ENCODE peak calls at places on chromosome 1, in eight cellular contexts. One of them, this sample, is unnamed.

GRCh38 chr1:225534135-225534534 is 106.3 kb upstream of the LBR start:
- DNase-seq in MCF 10A: no peak
- DNase-seq in astrocyte of the cerebellum: no peak
- DNase-seq in G401: no peak
- DNase-seq in upper lobe of right lung: no peak
- DNase-seq in activated CD4-positive, alpha-beta T cell treated with anti-CD3 and anti-CD28 coated beads, Interleukin-2, amount 10 ng/mL, durations not matched to agents 7 days and 5 days: no peak
- DNase-seq in A549: no peak
- DNase-seq in IMR-90: no peak
- DNase-seq in this sample: no peak

GRCh38 chr1:24970399-24970753 is 40.3 kb upstream of the RUNX3 start:
- DNase-seq in IMR-90: peak; percentile 75
- DNase-seq in upper lobe of right lung: no peak
- DNase-seq in activated CD4-positive, alpha-beta T cell treated with anti-CD3 and anti-CD28 coated beads, Interleukin-2, amount 10 ng/mL, durations not matched to agents 7 days and 5 days: no peak
- DNase-seq in astrocyte of the cerebellum: no peak
- DNase-seq in MCF 10A: peak; percentile 51
- DNase-seq in G401: no peak
- DNase-seq in A549: no peak
- DNase-seq in this sample: no peak

GRCh38 chr1:183291802-183292515 is 105.9 kb downstream of the LAMC2 start:
- DNase-seq in astrocyte of the cerebellum: peak; percentile 42
- DNase-seq in upper lobe of right lung: no peak
- DNase-seq in IMR-90: peak; percentile 81
- DNase-seq in MCF 10A: no peak
- DNase-seq in A549: no peak
- DNase-seq in G401: no peak
- DNase-seq in activated CD4-positive, alpha-beta T cell treated with anti-CD3 and anti-CD28 coated beads, Interleukin-2, amount 10 ng/mL, durations not matched to agents 7 days and 5 days: no peak
- DNase-seq in this sample: no peak

GRCh38 chr1:152761609-152762213 is 3.9 kb downstream of the KPRP start:
- DNase-seq in IMR-90: no peak
- DNase-seq in astrocyte of the cerebellum: no peak
- DNase-seq in G401: no peak
- DNase-seq in MCF 10A: no peak
- DNase-seq in A549: no peak
- DNase-seq in upper lobe of right lung: no peak
- DNase-seq in activated CD4-positive, alpha-beta T cell treated with anti-CD3 and anti-CD28 coated beads, Interleukin-2, amount 10 ng/mL, durations not matched to agents 7 days and 5 days: no peak
- DNase-seq in this sample: no peak

GRCh38 chr1:228233136-228233535 is 25.3 kb downstream of the OBSCN start:
- DNase-seq in upper lobe of right lung: no peak
- DNase-seq in astrocyte of the cerebellum: no peak
- DNase-seq in MCF 10A: no peak
- DNase-seq in activated CD4-positive, alpha-beta T cell treated with anti-CD3 and anti-CD28 coated beads, Interleukin-2, amount 10 ng/mL, durations not matched to agents 7 days and 5 days: no peak
- DNase-seq in A549: no peak
- DNase-seq in IMR-90: no peak
- DNase-seq in G401: no peak
- DNase-seq in this sample: no peak

GRCh38 chr1:55081905-55082296 is 42.6 kb downstream of the PCSK9 start:
- DNase-seq in astrocyte of the cerebellum: no peak
- DNase-seq in upper lobe of right lung: no peak
- DNase-seq in activated CD4-positive, alpha-beta T cell treated with anti-CD3 and anti-CD28 coated beads, Interleukin-2, amount 10 ng/mL, durations not matched to agents 7 days and 5 days: no peak
- DNase-seq in G401: no peak
- DNase-seq in IMR-90: peak; percentile 33
- DNase-seq in A549: no peak
- DNase-seq in MCF 10A: no peak
- DNase-seq in this sample: no peak

GRCh38 chr1:177586429-177586828 is 383.4 kb downstream of the SEC16B start:
- DNase-seq in G401: no peak
- DNase-seq in activated CD4-positive, alpha-beta T cell treated with anti-CD3 and anti-CD28 coated beads, Interleukin-2, amount 10 ng/mL, durations not matched to agents 7 days and 5 days: no peak
- DNase-seq in IMR-90: peak; percentile 90
- DNase-seq in upper lobe of right lung: no peak
- DNase-seq in MCF 10A: peak; percentile 26
- DNase-seq in A549: no peak
- DNase-seq in astrocyte of the cerebellum: peak; percentile 66
- DNase-seq in this sample: no peak

GRCh38 chr1:33852711-33853110 is 11.2 kb upstream of the HMGB4 start:
- DNase-seq in G401: no peak
- DNase-seq in astrocyte of the cerebellum: no peak
- DNase-seq in A549: no peak
- DNase-seq in upper lobe of right lung: no peak
- DNase-seq in MCF 10A: no peak
- DNase-seq in activated CD4-positive, alpha-beta T cell treated with anti-CD3 and anti-CD28 coated beads, Interleukin-2, amount 10 ng/mL, durations not matched to agents 7 days and 5 days: no peak
- DNase-seq in IMR-90: no peak
- DNase-seq in this sample: no peak

GRCh38 chr1:208631516-208631915 is 387.3 kb upstream of the PLXNA2 start:
- DNase-seq in astrocyte of the cerebellum: no peak
- DNase-seq in G401: no peak
- DNase-seq in A549: no peak
- DNase-seq in activated CD4-positive, alpha-beta T cell treated with anti-CD3 and anti-CD28 coated beads, Interleukin-2, amount 10 ng/mL, durations not matched to agents 7 days and 5 days: no peak
- DNase-seq in MCF 10A: no peak
- DNase-seq in IMR-90: no peak
- DNase-seq in upper lobe of right lung: no peak
- DNase-seq in this sample: no peak

GRCh38 chr1:119084651-119085262 is 55.7 kb downstream of the WARS2 start:
- DNase-seq in upper lobe of right lung: no peak
- DNase-seq in IMR-90: no peak
- DNase-seq in activated CD4-positive, alpha-beta T cell treated with anti-CD3 and anti-CD28 coated beads, Interleukin-2, amount 10 ng/mL, durations not matched to agents 7 days and 5 days: no peak
- DNase-seq in A549: no peak
- DNase-seq in G401: no peak
- DNase-seq in MCF 10A: no peak
- DNase-seq in astrocyte of the cerebellum: no peak
- DNase-seq in this sample: no peak

GRCh38 chr1:44031900-44032817 is 897 bp upstream of the SLC6A9 start:
- DNase-seq in activated CD4-positive, alpha-beta T cell treated with anti-CD3 and anti-CD28 coated beads, Interleukin-2, amount 10 ng/mL, durations not matched to agents 7 days and 5 days: no peak
- DNase-seq in IMR-90: peak; percentile 41
- DNase-seq in G401: no peak
- DNase-seq in A549: no peak
- DNase-seq in MCF 10A: no peak
- DNase-seq in upper lobe of right lung: no peak
- DNase-seq in astrocyte of the cerebellum: no peak
- DNase-seq in this sample: peak; percentile 66

GRCh38 chr1:3680488-3681230 is 28.3 kb downstream of the TP73 start:
- DNase-seq in G401: no peak
- DNase-seq in IMR-90: no peak
- DNase-seq in astrocyte of the cerebellum: no peak
- DNase-seq in MCF 10A: no peak
- DNase-seq in upper lobe of right lung: no peak
- DNase-seq in A549: no peak
- DNase-seq in activated CD4-positive, alpha-beta T cell treated with anti-CD3 and anti-CD28 coated beads, Interleukin-2, amount 10 ng/mL, durations not matched to agents 7 days and 5 days: no peak
- DNase-seq in this sample: no peak

GRCh38 chr1:12386130-12386529 is 156.3 kb downstream of the VPS13D start:
- DNase-seq in IMR-90: no peak
- DNase-seq in activated CD4-positive, alpha-beta T cell treated with anti-CD3 and anti-CD28 coated beads, Interleukin-2, amount 10 ng/mL, durations not matched to agents 7 days and 5 days: peak; percentile 15
- DNase-seq in MCF 10A: peak; percentile 23
- DNase-seq in upper lobe of right lung: no peak
- DNase-seq in G401: no peak
- DNase-seq in A549: no peak
- DNase-seq in astrocyte of the cerebellum: peak; percentile 22
- DNase-seq in this sample: no peak

GRCh38 chr1:181044449-181044966 is 10.7 kb downstream of the MR1 start:
- DNase-seq in G401: no peak
- DNase-seq in MCF 10A: peak; percentile 99
- DNase-seq in IMR-90: peak; percentile 26
- DNase-seq in activated CD4-positive, alpha-beta T cell treated with anti-CD3 and anti-CD28 coated beads, Interleukin-2, amount 10 ng/mL, durations not matched to agents 7 days and 5 days: peak; percentile 32
- DNase-seq in upper lobe of right lung: peak; percentile 84
- DNase-seq in astrocyte of the cerebellum: no peak
- DNase-seq in A549: peak; percentile 66
- DNase-seq in this sample: peak; percentile 81

GRCh38 chr1:48566492-48566891 is 94.5 kb upstream of the SPATA6 start:
- DNase-seq in upper lobe of right lung: no peak
- DNase-seq in IMR-90: no peak
- DNase-seq in G401: no peak
- DNase-seq in A549: no peak
- DNase-seq in MCF 10A: no peak
- DNase-seq in activated CD4-positive, alpha-beta T cell treated with anti-CD3 and anti-CD28 coated beads, Interleukin-2, amount 10 ng/mL, durations not matched to agents 7 days and 5 days: no peak
- DNase-seq in astrocyte of the cerebellum: no peak
- DNase-seq in this sample: no peak

GRCh38 chr1:48761411-48761810 is 15.3 kb downstream of the BEND5 start:
- DNase-seq in IMR-90: peak; percentile 39
- DNase-seq in A549: no peak
- DNase-seq in G401: no peak
- DNase-seq in MCF 10A: no peak
- DNase-seq in activated CD4-positive, alpha-beta T cell treated with anti-CD3 and anti-CD28 coated beads, Interleukin-2, amount 10 ng/mL, durations not matched to agents 7 days and 5 days: no peak
- DNase-seq in astrocyte of the cerebellum: peak; percentile 44
- DNase-seq in upper lobe of right lung: no peak
- DNase-seq in this sample: no peak

GRCh38 chr1:161198206-161198876 is 513 bp downstream of the ADAMTS4 start:
- DNase-seq in A549: no peak
- DNase-seq in upper lobe of right lung: no peak
- DNase-seq in G401: no peak
- DNase-seq in IMR-90: no peak
- DNase-seq in MCF 10A: peak; percentile 81
- DNase-seq in activated CD4-positive, alpha-beta T cell treated with anti-CD3 and anti-CD28 coated beads, Interleukin-2, amount 10 ng/mL, durations not matched to agents 7 days and 5 days: no peak
- DNase-seq in astrocyte of the cerebellum: no peak
- DNase-seq in this sample: no peak

GRCh38 chr1:39173119-39173994 is 31.1 kb upstream of the MACF1 start:
- DNase-seq in G401: no peak
- DNase-seq in upper lobe of right lung: no peak
- DNase-seq in IMR-90: no peak
- DNase-seq in MCF 10A: no peak
- DNase-seq in A549: no peak
- DNase-seq in activated CD4-positive, alpha-beta T cell treated with anti-CD3 and anti-CD28 coated beads, Interleukin-2, amount 10 ng/mL, durations not matched to agents 7 days and 5 days: no peak
- DNase-seq in astrocyte of the cerebellum: no peak
- DNase-seq in this sample: no peak

GRCh38 chr1:24898152-24898908 is 31.7 kb downstream of the RUNX3 start:
- DNase-seq in MCF 10A: peak; percentile 57
- DNase-seq in activated CD4-positive, alpha-beta T cell treated with anti-CD3 and anti-CD28 coated beads, Interleukin-2, amount 10 ng/mL, durations not matched to agents 7 days and 5 days: peak; percentile 48
- DNase-seq in A549: peak; percentile 39
- DNase-seq in astrocyte of the cerebellum: no peak
- DNase-seq in IMR-90: peak; percentile 12
- DNase-seq in upper lobe of right lung: peak; percentile 82
- DNase-seq in G401: no peak
- DNase-seq in this sample: no peak

GRCh38 chr1:185062710-185063370 is 17.5 kb downstream of the RNF2 start:
- DNase-seq in A549: no peak
- DNase-seq in G401: no peak
- DNase-seq in MCF 10A: no peak
- DNase-seq in activated CD4-positive, alpha-beta T cell treated with anti-CD3 and anti-CD28 coated beads, Interleukin-2, amount 10 ng/mL, durations not matched to agents 7 days and 5 days: no peak
- DNase-seq in IMR-90: peak; percentile 68
- DNase-seq in astrocyte of the cerebellum: no peak
- DNase-seq in upper lobe of right lung: no peak
- DNase-seq in this sample: no peak

GRCh38 chr1:70487910-70488665 is 77.0 kb downstream of the CTH start:
- DNase-seq in activated CD4-positive, alpha-beta T cell treated with anti-CD3 and anti-CD28 coated beads, Interleukin-2, amount 10 ng/mL, durations not matched to agents 7 days and 5 days: peak; percentile 36
- DNase-seq in astrocyte of the cerebellum: no peak
- DNase-seq in G401: peak; percentile 28
- DNase-seq in MCF 10A: peak; percentile 63
- DNase-seq in IMR-90: peak; percentile 34
- DNase-seq in A549: peak; percentile 36
- DNase-seq in upper lobe of right lung: no peak
- DNase-seq in this sample: peak; percentile 35

GRCh38 chr1:93608188-93609109 is 73.2 kb downstream of the BCAR3 start:
- DNase-seq in G401: no peak
- DNase-seq in A549: no peak
- DNase-seq in MCF 10A: no peak
- DNase-seq in astrocyte of the cerebellum: no peak
- DNase-seq in IMR-90: peak; percentile 31
- DNase-seq in upper lobe of right lung: no peak
- DNase-seq in activated CD4-positive, alpha-beta T cell treated with anti-CD3 and anti-CD28 coated beads, Interleukin-2, amount 10 ng/mL, durations not matched to agents 7 days and 5 days: no peak
- DNase-seq in this sample: no peak

GRCh38 chr1:39973503-39974135 is 18.7 kb downstream of the MFSD2A start:
- DNase-seq in activated CD4-positive, alpha-beta T cell treated with anti-CD3 and anti-CD28 coated beads, Interleukin-2, amount 10 ng/mL, durations not matched to agents 7 days and 5 days: peak; percentile 80
- DNase-seq in A549: peak; percentile 59
- DNase-seq in astrocyte of the cerebellum: peak; percentile 31
- DNase-seq in MCF 10A: peak; percentile 80
- DNase-seq in G401: peak; percentile 77
- DNase-seq in upper lobe of right lung: peak; percentile 89
- DNase-seq in IMR-90: peak; percentile 56
- DNase-seq in this sample: peak; percentile 80

GRCh38 chr1:181482521-181483083 is 715 bp upstream of the CACNA1E start:
- DNase-seq in IMR-90: peak; percentile 0
- DNase-seq in astrocyte of the cerebellum: no peak
- DNase-seq in activated CD4-positive, alpha-beta T cell treated with anti-CD3 and anti-CD28 coated beads, Interleukin-2, amount 10 ng/mL, durations not matched to agents 7 days and 5 days: peak; percentile 40
- DNase-seq in MCF 10A: peak; percentile 17
- DNase-seq in G401: peak; percentile 77
- DNase-seq in upper lobe of right lung: peak; percentile 75
- DNase-seq in A549: peak; percentile 12
- DNase-seq in this sample: peak; percentile 42

GRCh38 chr1:78540056-78540455 is 49.3 kb downstream of the PTGFR start:
- DNase-seq in activated CD4-positive, alpha-beta T cell treated with anti-CD3 and anti-CD28 coated beads, Interleukin-2, amount 10 ng/mL, durations not matched to agents 7 days and 5 days: no peak
- DNase-seq in IMR-90: peak; percentile 61
- DNase-seq in astrocyte of the cerebellum: peak; percentile 20
- DNase-seq in G401: no peak
- DNase-seq in upper lobe of right lung: no peak
- DNase-seq in A549: no peak
- DNase-seq in MCF 10A: no peak
- DNase-seq in this sample: no peak

GRCh38 chr1:75136158-75136815 is 2.1 kb downstream of the LHX8 start:
- DNase-seq in upper lobe of right lung: no peak
- DNase-seq in IMR-90: no peak
- DNase-seq in MCF 10A: no peak
- DNase-seq in activated CD4-positive, alpha-beta T cell treated with anti-CD3 and anti-CD28 coated beads, Interleukin-2, amount 10 ng/mL, durations not matched to agents 7 days and 5 days: no peak
- DNase-seq in astrocyte of the cerebellum: no peak
- DNase-seq in G401: no peak
- DNase-seq in A549: peak; percentile 10
- DNase-seq in this sample: no peak

GRCh38 chr1:218482683-218483082 is 137.5 kb downstream of the TGFB2 start:
- DNase-seq in G401: no peak
- DNase-seq in A549: no peak
- DNase-seq in upper lobe of right lung: no peak
- DNase-seq in astrocyte of the cerebellum: no peak
- DNase-seq in activated CD4-positive, alpha-beta T cell treated with anti-CD3 and anti-CD28 coated beads, Interleukin-2, amount 10 ng/mL, durations not matched to agents 7 days and 5 days: no peak
- DNase-seq in MCF 10A: peak; percentile 86
- DNase-seq in IMR-90: peak; percentile 31
- DNase-seq in this sample: no peak

GRCh38 chr1:108815566-108815965 is 41.3 kb downstream of the AKNAD1 start:
- DNase-seq in astrocyte of the cerebellum: no peak
- DNase-seq in activated CD4-positive, alpha-beta T cell treated with anti-CD3 and anti-CD28 coated beads, Interleukin-2, amount 10 ng/mL, durations not matched to agents 7 days and 5 days: no peak
- DNase-seq in IMR-90: no peak
- DNase-seq in G401: peak; percentile 11
- DNase-seq in MCF 10A: no peak
- DNase-seq in A549: no peak
- DNase-seq in upper lobe of right lung: no peak
- DNase-seq in this sample: no peak

GRCh38 chr1:4034318-4034887 is 134.3 kb upstream of the C1orf174 start:
- DNase-seq in activated CD4-positive, alpha-beta T cell treated with anti-CD3 and anti-CD28 coated beads, Interleukin-2, amount 10 ng/mL, durations not matched to agents 7 days and 5 days: no peak
- DNase-seq in upper lobe of right lung: no peak
- DNase-seq in MCF 10A: no peak
- DNase-seq in IMR-90: no peak
- DNase-seq in G401: no peak
- DNase-seq in astrocyte of the cerebellum: no peak
- DNase-seq in A549: no peak
- DNase-seq in this sample: no peak

GRCh38 chr1:161190962-161191521 is 7.8 kb downstream of the ADAMTS4 start:
- DNase-seq in A549: no peak
- DNase-seq in activated CD4-positive, alpha-beta T cell treated with anti-CD3 and anti-CD28 coated beads, Interleukin-2, amount 10 ng/mL, durations not matched to agents 7 days and 5 days: no peak
- DNase-seq in upper lobe of right lung: no peak
- DNase-seq in MCF 10A: no peak
- DNase-seq in G401: no peak
- DNase-seq in astrocyte of the cerebellum: no peak
- DNase-seq in IMR-90: no peak
- DNase-seq in this sample: no peak

GRCh38 chr1:226640737-226641136 is 92.2 kb downstream of the STUM start:
- DNase-seq in astrocyte of the cerebellum: no peak
- DNase-seq in MCF 10A: no peak
- DNase-seq in IMR-90: no peak
- DNase-seq in upper lobe of right lung: no peak
- DNase-seq in A549: no peak
- DNase-seq in activated CD4-positive, alpha-beta T cell treated with anti-CD3 and anti-CD28 coated beads, Interleukin-2, amount 10 ng/mL, durations not matched to agents 7 days and 5 days: no peak
- DNase-seq in G401: no peak
- DNase-seq in this sample: no peak

GRCh38 chr1:18535391-18536210 is 54.9 kb downstream of the KLHDC7A start:
- DNase-seq in A549: no peak
- DNase-seq in upper lobe of right lung: peak; percentile 45
- DNase-seq in MCF 10A: no peak
- DNase-seq in IMR-90: no peak
- DNase-seq in astrocyte of the cerebellum: no peak
- DNase-seq in G401: peak; percentile 75
- DNase-seq in activated CD4-positive, alpha-beta T cell treated with anti-CD3 and anti-CD28 coated beads, Interleukin-2, amount 10 ng/mL, durations not matched to agents 7 days and 5 days: no peak
- DNase-seq in this sample: peak; percentile 96

GRCh38 chr1:105872761-105873286 is 1183.7 kb upstream of the PRMT6 start:
- DNase-seq in G401: no peak
- DNase-seq in A549: no peak
- DNase-seq in activated CD4-positive, alpha-beta T cell treated with anti-CD3 and anti-CD28 coated beads, Interleukin-2, amount 10 ng/mL, durations not matched to agents 7 days and 5 days: no peak
- DNase-seq in IMR-90: no peak
- DNase-seq in upper lobe of right lung: no peak
- DNase-seq in MCF 10A: peak; percentile 5
- DNase-seq in astrocyte of the cerebellum: no peak
- DNase-seq in this sample: no peak

GRCh38 chr1:41362357-41362721 is 1.1 kb downstream of the FOXO6 start:
- DNase-seq in G401: no peak
- DNase-seq in MCF 10A: no peak
- DNase-seq in activated CD4-positive, alpha-beta T cell treated with anti-CD3 and anti-CD28 coated beads, Interleukin-2, amount 10 ng/mL, durations not matched to agents 7 days and 5 days: no peak
- DNase-seq in A549: no peak
- DNase-seq in astrocyte of the cerebellum: no peak
- DNase-seq in upper lobe of right lung: no peak
- DNase-seq in IMR-90: no peak
- DNase-seq in this sample: no peak

This sample was measured in small intestine.